ENCODE peak calls at places on chromosome 22, in five cellular contexts. One of them, this sample, is unnamed.

GRCh38 chr22:21041937-21042336 is 3.8 kb upstream of the LRRC74B start:
- DNase-seq in right lobe of liver: no peak
- DNase-seq in choroid plexus epithelial cell: peak
- DNase-seq in CD8-positive, alpha-beta T cell: no peak
- DNase-seq in foreskin fibroblast: peak
- DNase-seq in this sample: no peak

GRCh38 chr22:30235687-30236170 is 10.8 kb downstream of the LIF start:
- DNase-seq in right lobe of liver: no peak
- DNase-seq in choroid plexus epithelial cell: peak
- DNase-seq in CD8-positive, alpha-beta T cell: no peak
- DNase-seq in foreskin fibroblast: no peak
- DNase-seq in this sample: no peak

GRCh38 chr22:45290410-45290936 is 5.7 kb downstream of the UPK3A start:
- DNase-seq in right lobe of liver: no peak
- DNase-seq in choroid plexus epithelial cell: peak
- DNase-seq in CD8-positive, alpha-beta T cell: no peak
- DNase-seq in foreskin fibroblast: peak
- DNase-seq in this sample: no peak

GRCh38 chr22:33923033-33923432 is 2.8 kb upstream of the LARGE1 start:
- DNase-seq in right lobe of liver: no peak
- DNase-seq in choroid plexus epithelial cell: peak
- DNase-seq in CD8-positive, alpha-beta T cell: no peak
- DNase-seq in foreskin fibroblast: no peak
- DNase-seq in this sample: no peak

GRCh38 chr22:46795845-46796565 is 33.6 kb downstream of the TBC1D22A start:
- DNase-seq in right lobe of liver: no peak
- DNase-seq in choroid plexus epithelial cell: no peak
- DNase-seq in CD8-positive, alpha-beta T cell: no peak
- DNase-seq in foreskin fibroblast: no peak
- DNase-seq in this sample: no peak

GRCh38 chr22:30947163-30947820 is 21.3 kb downstream of the MORC2 start:
- DNase-seq in right lobe of liver: no peak
- DNase-seq in choroid plexus epithelial cell: no peak
- DNase-seq in CD8-positive, alpha-beta T cell: no peak
- DNase-seq in foreskin fibroblast: no peak
- DNase-seq in this sample: no peak

GRCh38 chr22:34105461-34106062 is 185.3 kb upstream of the LARGE1 start:
- DNase-seq in right lobe of liver: peak
- DNase-seq in choroid plexus epithelial cell: no peak
- DNase-seq in CD8-positive, alpha-beta T cell: no peak
- DNase-seq in foreskin fibroblast: no peak
- DNase-seq in this sample: no peak

GRCh38 chr22:25668437-25668836 is 73.6 kb upstream of the MYO18B start:
- DNase-seq in right lobe of liver: peak
- DNase-seq in choroid plexus epithelial cell: peak
- DNase-seq in CD8-positive, alpha-beta T cell: no peak
- DNase-seq in foreskin fibroblast: peak
- DNase-seq in this sample: no peak

GRCh38 chr22:42848941-42849340 is 8.1 kb downstream of the ARFGAP3 start:
- DNase-seq in right lobe of liver: no peak
- DNase-seq in choroid plexus epithelial cell: no peak
- DNase-seq in CD8-positive, alpha-beta T cell: no peak
- DNase-seq in foreskin fibroblast: no peak
- DNase-seq in this sample: no peak

GRCh38 chr22:29167032-29167911 is 38.4 kb upstream of the EMID1 start:
- DNase-seq in right lobe of liver: no peak
- DNase-seq in choroid plexus epithelial cell: no peak
- DNase-seq in CD8-positive, alpha-beta T cell: peak
- DNase-seq in foreskin fibroblast: no peak
- DNase-seq in this sample: no peak

GRCh38 chr22:30013201-30013600 is 67.1 kb upstream of the HORMAD2 start:
- DNase-seq in right lobe of liver: no peak
- DNase-seq in choroid plexus epithelial cell: no peak
- DNase-seq in CD8-positive, alpha-beta T cell: no peak
- DNase-seq in foreskin fibroblast: no peak
- DNase-seq in this sample: no peak

GRCh38 chr22:17739196-17739975 is 34.9 kb downstream of the BID start:
- DNase-seq in right lobe of liver: no peak
- DNase-seq in choroid plexus epithelial cell: no peak
- DNase-seq in CD8-positive, alpha-beta T cell: no peak
- DNase-seq in foreskin fibroblast: no peak
- DNase-seq in this sample: peak

GRCh38 chr22:28900379-28900778 is 17.0 kb downstream of the ZNRF3 start:
- DNase-seq in right lobe of liver: no peak
- DNase-seq in choroid plexus epithelial cell: no peak
- DNase-seq in CD8-positive, alpha-beta T cell: no peak
- DNase-seq in foreskin fibroblast: no peak
- DNase-seq in this sample: no peak

GRCh38 chr22:31628969-31629723 is 32.9 kb downstream of the PISD start:
- DNase-seq in right lobe of liver: no peak
- DNase-seq in choroid plexus epithelial cell: no peak
- DNase-seq in CD8-positive, alpha-beta T cell: no peak
- DNase-seq in foreskin fibroblast: no peak
- DNase-seq in this sample: no peak

GRCh38 chr22:25368271-25368670 is 148.8 kb downstream of the CRYBB2 start:
- DNase-seq in right lobe of liver: no peak
- DNase-seq in choroid plexus epithelial cell: peak
- DNase-seq in CD8-positive, alpha-beta T cell: no peak
- DNase-seq in foreskin fibroblast: peak
- DNase-seq in this sample: peak

GRCh38 chr22:36781656-36782627 is 6.0 kb upstream of the IFT27 start:
- DNase-seq in right lobe of liver: peak
- DNase-seq in choroid plexus epithelial cell: peak
- DNase-seq in CD8-positive, alpha-beta T cell: peak
- DNase-seq in foreskin fibroblast: peak
- DNase-seq in this sample: no peak
- TF ChIP-seq CTCF in right lobe of liver: peak
- TF ChIP-seq CTCF in choroid plexus epithelial cell: peak
- TF ChIP-seq CTCF in CD8-positive, alpha-beta T cell: peak
- TF ChIP-seq CTCF in foreskin fibroblast: peak
- TF ChIP-seq CTCF in this sample: peak

GRCh38 chr22:38074181-38075104 is 9.5 kb downstream of the SLC16A8 start:
- DNase-seq in right lobe of liver: no peak
- DNase-seq in choroid plexus epithelial cell: peak
- DNase-seq in CD8-positive, alpha-beta T cell: no peak
- DNase-seq in foreskin fibroblast: no peak
- DNase-seq in this sample: no peak
- TF ChIP-seq CTCF in right lobe of liver: no peak
- TF ChIP-seq CTCF in choroid plexus epithelial cell: peak
- TF ChIP-seq CTCF in CD8-positive, alpha-beta T cell: no peak
- TF ChIP-seq CTCF in foreskin fibroblast: peak
- TF ChIP-seq CTCF in this sample: no peak

GRCh38 chr22:19798320-19798665 is 37.7 kb downstream of the TBX1 start:
- DNase-seq in right lobe of liver: no peak
- DNase-seq in choroid plexus epithelial cell: no peak
- DNase-seq in CD8-positive, alpha-beta T cell: no peak
- DNase-seq in foreskin fibroblast: no peak
- DNase-seq in this sample: no peak
- TF ChIP-seq CTCF in right lobe of liver: no peak
- TF ChIP-seq CTCF in choroid plexus epithelial cell: no peak
- TF ChIP-seq CTCF in CD8-positive, alpha-beta T cell: no peak
- TF ChIP-seq CTCF in foreskin fibroblast: no peak
- TF ChIP-seq CTCF in this sample: no peak

DNA sequence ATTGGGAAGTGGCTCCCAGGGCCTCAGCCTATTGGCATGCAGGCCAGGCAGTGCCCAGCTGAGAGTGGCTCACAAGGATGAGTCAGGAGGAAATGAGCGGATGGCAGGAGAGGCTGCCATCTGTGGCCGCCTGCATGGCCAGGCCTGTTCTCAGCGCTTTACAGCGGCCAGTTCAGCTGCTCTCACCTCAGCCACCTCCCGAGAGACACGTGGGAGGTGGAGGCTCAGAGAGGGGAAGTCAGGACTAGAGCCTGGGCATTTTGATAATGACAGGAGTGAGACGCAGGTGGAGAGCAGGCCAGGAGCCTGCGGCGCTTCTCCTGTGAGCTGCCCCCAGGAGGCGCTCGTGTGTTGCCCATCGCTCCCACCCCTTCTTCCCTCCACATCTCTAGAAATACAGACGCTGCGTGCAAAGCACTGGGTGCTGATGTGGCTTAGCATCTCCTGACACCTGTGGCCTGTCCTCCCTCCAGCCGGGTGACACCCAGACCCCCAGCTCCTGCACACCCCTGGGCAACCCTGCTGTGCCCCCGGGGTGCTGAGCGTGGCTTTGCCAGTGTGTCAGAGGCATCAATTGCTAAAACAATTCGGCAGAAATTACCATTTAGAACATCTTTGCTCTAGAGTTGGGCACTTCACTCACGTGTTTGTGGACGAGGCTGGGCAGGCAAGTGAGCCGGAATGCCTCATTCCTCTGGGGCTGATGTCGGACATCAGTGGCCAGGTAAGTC is 21.4 kb upstream of the PANX2 start:
- DNase-seq in right lobe of liver: peak
- DNase-seq in choroid plexus epithelial cell: peak
- DNase-seq in CD8-positive, alpha-beta T cell: peak
- DNase-seq in foreskin fibroblast: peak
- DNase-seq in this sample: peak
- TF ChIP-seq CTCF in right lobe of liver: peak
- TF ChIP-seq CTCF in choroid plexus epithelial cell: peak
- TF ChIP-seq CTCF in CD8-positive, alpha-beta T cell: peak
- TF ChIP-seq CTCF in foreskin fibroblast: peak
- TF ChIP-seq CTCF in this sample: peak

GRCh38 chr22:32794449-32795213 is 6.9 kb upstream of the TIMP3 start:
- DNase-seq in right lobe of liver: no peak
- DNase-seq in choroid plexus epithelial cell: peak
- DNase-seq in CD8-positive, alpha-beta T cell: no peak
- DNase-seq in foreskin fibroblast: no peak
- DNase-seq in this sample: no peak
- TF ChIP-seq CTCF in right lobe of liver: no peak
- TF ChIP-seq CTCF in choroid plexus epithelial cell: peak
- TF ChIP-seq CTCF in CD8-positive, alpha-beta T cell: no peak
- TF ChIP-seq CTCF in foreskin fibroblast: no peak
- TF ChIP-seq CTCF in this sample: no peak

GRCh38 chr22:24189249-24190158 is 8.2 kb downstream of the SUSD2 start:
- DNase-seq in right lobe of liver: peak
- DNase-seq in choroid plexus epithelial cell: peak
- DNase-seq in CD8-positive, alpha-beta T cell: peak
- DNase-seq in foreskin fibroblast: peak
- DNase-seq in this sample: peak

GRCh38 chr22:24190566-24191208 is 9.4 kb downstream of the SUSD2 start:
- DNase-seq in right lobe of liver: peak
- DNase-seq in choroid plexus epithelial cell: no peak
- DNase-seq in CD8-positive, alpha-beta T cell: no peak
- DNase-seq in foreskin fibroblast: no peak
- DNase-seq in this sample: peak

GRCh38 chr22:24190159-24190540 is 8.9 kb downstream of the SUSD2 start:
- DNase-seq in right lobe of liver: peak
- DNase-seq in choroid plexus epithelial cell: no peak
- DNase-seq in CD8-positive, alpha-beta T cell: no peak
- DNase-seq in foreskin fibroblast: no peak
- DNase-seq in this sample: peak

GRCh38 chr22:24191893-24192292 is 10.6 kb downstream of the SUSD2 start:
- DNase-seq in right lobe of liver: no peak
- DNase-seq in choroid plexus epithelial cell: no peak
- DNase-seq in CD8-positive, alpha-beta T cell: no peak
- DNase-seq in foreskin fibroblast: no peak
- DNase-seq in this sample: no peak

GRCh38 chr22:24191381-24191841 is 10.1 kb downstream of the SUSD2 start:
- DNase-seq in right lobe of liver: peak
- DNase-seq in choroid plexus epithelial cell: no peak
- DNase-seq in CD8-positive, alpha-beta T cell: no peak
- DNase-seq in foreskin fibroblast: no peak
- DNase-seq in this sample: peak
- TF ChIP-seq CTCF in right lobe of liver: no peak
- TF ChIP-seq CTCF in choroid plexus epithelial cell: peak
- TF ChIP-seq CTCF in CD8-positive, alpha-beta T cell: no peak
- TF ChIP-seq CTCF in foreskin fibroblast: no peak
- TF ChIP-seq CTCF in this sample: no peak

GRCh38 chr22:40552070-40552469 is 84.4 kb downstream of the MRTFA start:
- DNase-seq in right lobe of liver: peak
- DNase-seq in choroid plexus epithelial cell: no peak
- DNase-seq in CD8-positive, alpha-beta T cell: no peak
- DNase-seq in foreskin fibroblast: no peak
- DNase-seq in this sample: no peak
- TF ChIP-seq CTCF in right lobe of liver: no peak
- TF ChIP-seq CTCF in choroid plexus epithelial cell: no peak
- TF ChIP-seq CTCF in CD8-positive, alpha-beta T cell: no peak
- TF ChIP-seq CTCF in foreskin fibroblast: no peak
- TF ChIP-seq CTCF in this sample: no peak

DNA sequence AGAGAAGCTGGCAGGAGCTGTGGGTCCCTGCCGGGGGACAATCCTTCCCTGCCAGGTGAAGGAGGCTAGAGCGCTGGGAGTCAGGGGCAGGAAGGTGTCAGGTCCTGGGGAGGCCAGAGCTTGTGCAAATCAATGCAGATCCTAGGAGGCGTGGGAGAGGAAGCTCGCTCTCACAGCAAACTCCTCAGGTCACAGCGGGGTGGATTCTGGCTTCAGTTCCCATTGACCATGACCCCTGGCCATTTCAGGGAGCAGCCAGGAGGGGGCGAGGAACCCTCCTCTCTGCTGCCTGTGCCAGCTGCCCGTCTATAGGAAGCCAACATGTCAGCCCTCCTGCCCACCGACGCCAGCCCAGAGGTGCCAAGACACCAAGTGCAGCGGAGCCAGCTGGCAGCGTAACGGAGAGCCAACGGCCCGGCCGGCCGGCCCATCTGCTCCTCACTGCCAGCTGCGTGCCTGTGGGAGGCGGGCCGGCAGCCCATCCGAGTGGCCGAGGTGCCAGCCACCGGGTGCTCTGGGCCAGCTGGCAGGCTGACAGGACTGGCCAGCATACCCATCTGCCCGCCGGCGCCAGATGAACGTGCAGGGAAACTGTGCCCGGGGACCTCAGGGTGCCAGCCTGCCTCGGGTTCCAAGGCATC is 374.9 kb downstream of the MIAT start:
- DNase-seq in right lobe of liver: peak
- DNase-seq in choroid plexus epithelial cell: peak
- DNase-seq in CD8-positive, alpha-beta T cell: no peak
- DNase-seq in foreskin fibroblast: no peak
- DNase-seq in this sample: no peak
- TF ChIP-seq CTCF in right lobe of liver: peak
- TF ChIP-seq CTCF in choroid plexus epithelial cell: peak
- TF ChIP-seq CTCF in CD8-positive, alpha-beta T cell: no peak
- TF ChIP-seq CTCF in foreskin fibroblast: no peak
- TF ChIP-seq CTCF in this sample: no peak

DNA sequence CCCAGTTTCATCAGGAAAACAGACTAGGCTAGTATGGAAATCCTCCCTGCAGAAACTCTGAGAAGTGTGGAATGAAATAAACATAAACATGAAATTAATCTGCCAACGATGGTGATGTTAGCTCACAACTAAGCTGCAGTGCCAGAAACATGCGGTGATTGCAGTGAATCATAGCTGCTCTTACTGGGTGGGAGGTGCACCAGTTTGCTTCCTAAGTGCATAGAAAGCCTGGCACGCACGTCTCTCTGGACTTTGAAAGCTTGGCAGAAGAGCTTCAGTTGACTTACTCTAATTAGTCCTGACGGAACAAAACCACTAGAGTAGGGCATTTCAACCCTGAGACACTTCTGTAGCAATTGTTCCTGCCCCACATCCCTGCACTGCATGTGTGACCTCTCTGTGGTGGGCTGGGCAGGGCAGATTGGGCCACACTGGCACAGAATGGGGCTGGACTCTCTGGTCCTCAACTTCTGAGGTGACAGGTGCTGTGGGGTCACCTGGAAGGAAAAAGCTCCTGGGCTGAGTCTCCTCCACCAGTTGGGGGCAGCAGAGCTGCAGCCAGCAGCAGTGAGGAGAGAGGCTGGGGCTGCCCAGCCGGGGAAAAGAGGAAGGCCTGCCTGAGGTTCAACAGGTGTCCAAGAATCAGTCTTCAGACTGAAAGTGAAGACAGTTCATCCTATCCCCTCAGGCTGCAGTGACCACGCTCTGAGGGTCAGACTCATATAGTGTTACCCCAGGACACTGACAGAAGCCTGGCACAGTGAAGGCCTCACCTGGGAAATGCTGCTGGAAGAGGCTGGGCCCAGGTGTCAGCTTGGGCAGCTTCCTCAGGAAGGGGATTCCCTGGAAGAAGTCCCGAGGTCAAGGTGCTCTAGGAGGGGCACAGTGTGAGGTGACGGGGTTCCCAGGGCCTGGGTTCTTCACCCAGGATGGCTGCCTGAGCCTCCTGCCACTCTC is 40.5 kb downstream of the GGTLC2 start:
- DNase-seq in right lobe of liver: peak
- DNase-seq in choroid plexus epithelial cell: peak
- DNase-seq in CD8-positive, alpha-beta T cell: no peak
- DNase-seq in foreskin fibroblast: peak
- DNase-seq in this sample: no peak
- TF ChIP-seq CTCF in right lobe of liver: peak
- TF ChIP-seq CTCF in choroid plexus epithelial cell: peak
- TF ChIP-seq CTCF in CD8-positive, alpha-beta T cell: no peak
- TF ChIP-seq CTCF in foreskin fibroblast: peak
- TF ChIP-seq CTCF in this sample: peak

This sample was measured in RWPE2.